ENCODE peak calls at places on chromosomes 4 and X, in seven cellular contexts. B, Y, I, P, F, O and W are unnamed samples.

GRCh38 chrX:132231587-132231986 is 12.3 kb upstream of the RAP2C start:
- DNase-seq in B (no peak), F (no peak), P (no peak), O (no peak), Y (no peak), I (no peak), W (no peak)

GRCh38 chr4:112847781-112848180 is 201.7 kb upstream of the ANK2 start:
- DNase-seq in O (no peak), P (no peak), Y (peak; percentile 74), I (no peak), F (no peak), B (no peak), W (no peak)

GRCh38 chrX:18886344-18887161 is 97.4 kb downstream of the PHKA2 start:
- DNase-seq in O (peak; percentile 80), P (no peak), I (peak; percentile 69), Y (peak; percentile 66), F (peak; percentile 52), B (peak; percentile 86), W (peak; percentile 77)

GRCh38 chrX:155086961-155087735 is 15.8 kb downstream of the BRCC3 start:
- DNase-seq in F (no peak), I (no peak), Y (no peak), B (peak; percentile 17), O (no peak), P (no peak), W (no peak)

GRCh38 chr4:56613101-56613862 is 67.8 kb downstream of the HOPX start:
- DNase-seq in B (no peak), O (peak; percentile 74), Y (peak; percentile 96), I (no peak), F (no peak), P (no peak), W (no peak)

GRCh38 chrX:113305496-113305895 is 464.9 kb upstream of the AMOT start:
- DNase-seq in I (no peak), P (no peak), O (no peak), F (no peak), Y (peak; percentile 0), B (no peak), W (no peak)

GRCh38 chr4:6674500-6675149 is 19.1 kb upstream of the S100P start:
- DNase-seq in I (no peak), B (no peak), F (no peak), Y (peak; percentile 82), P (peak; percentile 63), O (peak; percentile 71), W (no peak)

GRCh38 chr4:105966046-105966445 is 70.8 kb downstream of the NPNT start:
- DNase-seq in P (no peak), O (no peak), Y (peak; percentile 75), I (peak; percentile 12), F (no peak), B (no peak), W (no peak)

GRCh38 chrX:152074163-152074562 is 64.2 kb downstream of the MAGEA10 start:
- DNase-seq in Y (no peak), F (no peak), O (no peak), I (no peak), B (no peak), P (no peak), W (no peak)

GRCh38 chr4:110503588-110504435 is 27.9 kb downstream of the ENPEP start:
- DNase-seq in O (peak; percentile 38), I (no peak), F (no peak), B (peak; percentile 28), P (no peak), Y (no peak), W (no peak)